ENCODE peak calls at places on chromosome 12, in six cellular contexts. A is spleen, I is cardiac muscle cell, J is osteoblast, R is foreskin fibroblast, W is MM.1S. P is an unnamed sample.

GRCh38 chr12:108884116-108885012 is 4.5 kb downstream of the DAO start:
- DNase-seq in A (peak; percentile 81), I (peak; percentile 46), J (peak; percentile 87), R (no peak), W (peak; percentile 56), P (no peak)

GRCh38 chr12:68868043-68868790 is 60.2 kb downstream of the MDM2 start:
- DNase-seq in A (no peak), I (no peak), J (no peak), R (no peak), W (no peak), P (no peak)

GRCh38 chr12:117842630-117843029 is 126.2 kb downstream of the KSR2 start:
- DNase-seq in A (no peak), I (no peak), J (no peak), R (no peak), W (no peak), P (no peak)

GRCh38 chr12:121673013-121673441 is 3.6 kb upstream of the MORN3 start:
- DNase-seq in A (no peak), I (no peak), J (peak; percentile 47), R (no peak), W (no peak), P (no peak)

GRCh38 chr12:104784592-104784991 is 173.5 kb downstream of the SLC41A2 start:
- DNase-seq in A (no peak), I (peak; percentile 21), J (no peak), R (no peak), W (no peak), P (no peak)

GRCh38 chr12:109840349-109841073 is 7.3 kb upstream of the TRPV4 start:
- DNase-seq in A (no peak), I (no peak), J (peak; percentile 71), R (no peak), W (no peak), P (no peak)

GRCh38 chr12:107495604-107496003 is 190.0 kb upstream of the PWP1 start:
- DNase-seq in A (no peak), I (no peak), J (no peak), R (no peak), W (no peak), P (no peak)

GRCh38 chr12:44589697-44590096 is 286.4 kb downstream of the NELL2 start:
- DNase-seq in A (no peak), I (no peak), J (no peak), R (no peak), W (no peak), P (no peak)

GRCh38 chr12:105206686-105207374 is 29.1 kb downstream of the APPL2 start:
- DNase-seq in A (no peak), I (peak; percentile 31), J (no peak), R (no peak), W (no peak), P (no peak)

GRCh38 chr12:53224268-53224896 is 7.6 kb downstream of the RARG start:
- DNase-seq in A (peak; percentile 61), I (no peak), J (peak; percentile 84), R (no peak), W (no peak), P (no peak)

GRCh38 chr12:58509116-58509885 is 411.0 kb downstream of the LRIG3 start:
- DNase-seq in A (no peak), I (peak; percentile 60), J (no peak), R (peak; percentile 67), W (no peak), P (no peak)

GRCh38 chr12:85468356-85469157 is 188.5 kb downstream of the ALX1 start:
- DNase-seq in A (no peak), I (peak; percentile 76), J (peak; percentile 36), R (peak; percentile 18), W (peak; percentile 69), P (no peak)

GRCh38 chr12:16150290-16150689 is 127.2 kb downstream of the SLC15A5 start:
- DNase-seq in A (no peak), I (no peak), J (no peak), R (no peak), W (no peak), P (no peak)

GRCh38 chr12:5945071-5946008 is at the start of gene ANO2:
- DNase-seq in A (no peak), I (peak; percentile 25), J (no peak), R (peak; percentile 1), W (peak; percentile 12), P (no peak)

GRCh38 chr12:113061061-113061694 is 4.6 kb downstream of the DTX1 start:
- DNase-seq in A (peak; percentile 42), I (peak; percentile 15), J (peak; percentile 67), R (no peak), W (no peak), P (no peak)

GRCh38 chr12:19151298-19151697 is 21.8 kb downstream of the PLEKHA5 start:
- DNase-seq in A (no peak), I (no peak), J (no peak), R (no peak), W (no peak), P (no peak)

GRCh38 chr12:100995201-100995600 is 200.6 kb downstream of the ANO4 start:
- DNase-seq in A (no peak), I (peak; percentile 44), J (peak; percentile 78), R (peak; percentile 15), W (no peak), P (no peak)
- H3K4me3 ChIP-seq in A (no peak overlapping the region), I (no peak overlapping the region), J (no peak overlapping the region), R (no peak overlapping the region), W (no peak overlapping the region), P (no peak overlapping the region)

DNA sequence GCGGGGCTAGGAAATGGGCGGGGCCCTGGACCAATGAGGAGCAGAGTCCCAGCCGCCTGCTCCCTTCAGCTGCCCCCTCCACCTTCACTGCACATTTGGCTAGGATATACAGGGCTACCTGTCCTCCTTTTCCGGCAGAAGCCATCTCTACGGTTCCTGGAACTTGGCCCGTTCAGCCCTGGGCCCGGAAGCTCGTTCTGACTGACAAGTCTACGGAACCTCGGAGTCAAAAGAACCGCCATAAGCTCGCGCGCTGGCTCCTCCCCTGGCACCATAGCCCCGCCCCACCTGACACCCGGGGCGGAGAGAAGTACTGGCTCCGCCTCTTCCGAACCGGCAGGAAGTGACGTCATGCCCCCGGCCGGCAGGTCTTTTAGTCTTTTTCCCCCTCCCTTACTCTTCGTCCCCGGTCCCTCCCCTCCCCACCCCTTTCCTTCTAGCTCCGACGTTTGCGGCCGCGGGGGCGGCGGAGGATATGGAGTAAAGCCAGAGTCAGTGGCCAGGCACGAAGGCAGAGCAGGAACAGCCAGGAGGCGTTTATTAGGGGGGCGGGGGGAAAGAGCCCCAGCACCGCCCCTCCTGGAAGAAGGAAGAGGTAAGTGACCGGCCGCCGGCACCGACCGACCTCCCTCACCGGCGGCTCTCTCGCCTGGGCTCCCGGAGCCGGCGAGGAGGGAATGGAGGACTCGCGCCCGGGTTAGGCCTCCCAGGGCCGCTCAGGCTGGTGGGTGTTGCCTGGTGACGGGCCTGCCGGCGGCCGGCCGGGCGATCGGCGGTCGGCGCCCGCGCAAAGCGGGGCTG is at the start of the genes DEPDC4 and SCYL2:
- DNase-seq in A (peak; percentile 99), I (peak; percentile 99), J (peak; percentile 93), R (peak; percentile 98), W (peak; percentile 90), P (peak; percentile 98)
- TF ChIP-seq CTCF in A (no peak), I (no peak), J (no peak), R (no peak), W (no peak), P (peak; percentile 27)

GRCh38 chr12:66508025-66508424 is 170.9 kb downstream of the GRIP1 start:
- DNase-seq in A (no peak), I (no peak), J (no peak), R (no peak), W (no peak), P (no peak)
- H3K4me3 ChIP-seq in A (no peak overlapping the region), I (no peak overlapping the region), J (no peak overlapping the region), R (no peak overlapping the region), W (no peak overlapping the region), P (no peak overlapping the region)

DNA sequence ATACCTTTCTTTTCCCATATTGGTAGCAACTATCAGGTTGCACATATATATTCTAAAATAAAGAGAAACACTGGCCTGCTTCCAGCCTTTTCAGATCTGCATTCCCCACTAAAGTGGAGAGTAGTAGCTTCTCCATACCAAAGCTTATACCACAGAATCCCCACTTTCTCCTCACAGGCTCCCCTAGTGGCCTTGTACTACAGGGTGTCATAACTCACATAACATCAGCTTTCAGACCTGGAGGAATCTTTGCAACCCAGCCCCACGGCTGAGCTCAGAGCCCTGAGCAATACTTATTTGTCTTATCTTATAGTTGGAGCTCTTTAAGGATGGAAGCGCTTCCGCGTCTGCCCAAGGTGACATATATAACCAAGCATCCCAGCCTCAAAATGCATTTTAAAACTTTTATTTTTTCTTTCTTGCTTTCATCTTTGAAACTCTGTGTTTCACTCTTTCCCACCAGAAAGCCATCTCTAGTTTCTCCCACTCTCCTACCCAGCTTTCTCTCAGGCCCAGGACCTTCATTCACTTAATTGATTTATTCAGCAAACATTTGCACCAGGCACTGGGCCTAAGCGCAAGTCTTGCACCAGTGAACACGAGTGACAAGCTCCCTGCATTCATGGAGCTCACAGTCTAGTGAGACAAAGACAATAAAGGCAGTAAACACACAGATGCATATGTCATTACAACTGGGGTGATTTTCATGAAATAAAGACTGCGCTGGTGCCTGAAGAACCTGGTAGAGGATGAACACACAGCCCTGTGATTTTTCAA is 254.7 kb downstream of the IPO8 start:
- DNase-seq in A (no peak), I (peak; percentile 66), J (no peak), R (peak; percentile 17), W (no peak), P (no peak)
- TF ChIP-seq CTCF in A (no peak), I (peak; percentile 75), J (peak; percentile 67), R (peak; percentile 58), W (peak; percentile 25), P (no peak)